ENCODE peak calls at places on chromosomes 16 and 17, in eight cellular contexts. H is mesenchymal stem cell, O is body of pancreas, L is mammary epithelial cell, R is small intestine, Y is left ventricle myocardium inferior, P is endothelial cell of umbilical vein, S is uterus. A is an unnamed sample. For H3K9me3, the result is how much of the 10 kb centered on the place peaks cover.

GRCh38 chr16:177394-177822 is 928 bp downstream of the HBA1 start:
- DNase-seq in H (no peak), O (no peak), L (no peak), R (no peak), Y (peak), P (no peak), S (no peak), A (no peak)

GRCh38 chr17:16418684-16419066 is 3.3 kb downstream of the TRPV2 start:
- DNase-seq in H (no peak), O (no peak), L (peak), R (no peak), Y (no peak), P (no peak), S (no peak), A (no peak)

GRCh38 chr17:16027708-16028584 is 28.3 kb downstream of the TTC19 start:
- DNase-seq in H (peak), O (peak), L (peak), R (peak), Y (no peak), P (peak), S (peak), A (no peak)

GRCh38 chr16:66844009-66844341 is 239 bp upstream of the CA7 start:
- DNase-seq in H (no peak), O (no peak), L (no peak), R (no peak), Y (no peak), P (no peak), S (no peak), A (no peak)

GRCh38 chr16:13234999-13235398 is 333.6 kb downstream of the SHISA9 start:
- DNase-seq in H (no peak), O (no peak), L (no peak), R (no peak), Y (no peak), P (no peak), S (no peak), A (no peak)

GRCh38 chr16:2194166-2194834 is 2.1 kb downstream of the CASKIN1 start:
- DNase-seq in H (peak), O (no peak), L (peak), R (no peak), Y (no peak), P (no peak), S (peak), A (no peak)

GRCh38 chr17:65587602-65588193 is 26.2 kb upstream of the AXIN2 start:
- DNase-seq in H (no peak), O (no peak), L (no peak), R (no peak), Y (no peak), P (no peak), S (no peak), A (no peak)

GRCh38 chr16:85281181-85281580 is 168.9 kb upstream of the CIBAR2 start:
- DNase-seq in H (no peak), O (no peak), L (no peak), R (no peak), Y (no peak), P (no peak), S (no peak), A (no peak)

GRCh38 chr17:80105762-80106161 is 4.4 kb downstream of the GAA start:
- DNase-seq in H (no peak), O (peak), L (no peak), R (no peak), Y (no peak), P (no peak), S (no peak), A (no peak)

GRCh38 chr16:67663151-67663876 is 2.6 kb downstream of the PARD6A start:
- DNase-seq in H (peak), O (peak), L (no peak), R (no peak), Y (no peak), P (no peak), S (no peak), A (peak)

GRCh38 chr16:21219551-21219950 is 8.2 kb upstream of the ZP2 start:
- DNase-seq in H (no peak), O (no peak), L (no peak), R (no peak), Y (no peak), P (no peak), S (no peak), A (no peak)

GRCh38 chr16:21222495-21223337 is 10.8 kb upstream of the ANKS4B start:
- DNase-seq in H (no peak), O (no peak), L (no peak), R (no peak), Y (no peak), P (no peak), S (no peak), A (no peak)

GRCh38 chr16:21214086-21214485 is 2.7 kb upstream of the ZP2 start:
- DNase-seq in H (no peak), O (no peak), L (no peak), R (no peak), Y (no peak), P (no peak), S (no peak), A (no peak)

GRCh38 chr16:21217121-21217520 is 5.7 kb upstream of the ZP2 start:
- DNase-seq in H (no peak), O (no peak), L (no peak), R (no peak), Y (no peak), P (no peak), S (no peak), A (no peak)

GRCh38 chr16:21218135-21218534 is 6.8 kb upstream of the ZP2 start:
- DNase-seq in H (no peak), O (no peak), L (peak), R (no peak), Y (no peak), P (no peak), S (no peak), A (no peak)
- H3K9me3 ChIP-seq in H (under half), O (under half), L (under half), R (under half), Y (under half), P (under half), S (under half), A (under half)

GRCh38 chr16:11485676-11486075 is 101.0 kb downstream of the LITAF start:
- DNase-seq in H (no peak), O (no peak), L (no peak), R (no peak), Y (no peak), P (no peak), S (no peak), A (no peak)
- H3K9me3 ChIP-seq in H (under half), O (under half), L (under half), R (under half), Y (under half), P (under half), S (under half), A (under half)

DNA sequence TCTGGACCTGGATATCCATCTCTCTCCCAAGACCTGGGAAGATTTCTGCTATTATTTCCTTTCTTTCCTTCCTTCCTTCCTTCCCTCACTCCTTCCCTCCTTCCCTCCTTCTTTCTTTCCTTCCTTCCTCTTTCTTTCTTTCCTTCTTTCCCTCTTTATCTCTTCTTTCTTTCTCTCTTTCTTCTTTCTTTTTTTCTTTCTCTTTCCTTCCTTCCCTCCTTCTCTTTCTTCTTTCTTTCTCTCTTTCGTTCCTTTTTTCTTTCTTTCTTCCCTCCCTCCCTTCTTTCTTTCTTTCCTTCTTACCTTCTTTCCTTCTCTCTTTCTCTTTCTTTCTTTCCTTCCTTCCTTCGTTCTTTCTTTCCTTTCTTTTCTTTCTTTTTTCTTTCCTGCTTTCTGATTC is 37.8 kb upstream of the N4BP1 start:
- DNase-seq in H (no peak), O (no peak), L (no peak), R (no peak), Y (no peak), P (no peak), S (no peak), A (no peak)
- H3K9me3 ChIP-seq in H (under half), O (under half), L (under half), R (under half), Y (half or more), P (under half), S (under half), A (under half)

DNA sequence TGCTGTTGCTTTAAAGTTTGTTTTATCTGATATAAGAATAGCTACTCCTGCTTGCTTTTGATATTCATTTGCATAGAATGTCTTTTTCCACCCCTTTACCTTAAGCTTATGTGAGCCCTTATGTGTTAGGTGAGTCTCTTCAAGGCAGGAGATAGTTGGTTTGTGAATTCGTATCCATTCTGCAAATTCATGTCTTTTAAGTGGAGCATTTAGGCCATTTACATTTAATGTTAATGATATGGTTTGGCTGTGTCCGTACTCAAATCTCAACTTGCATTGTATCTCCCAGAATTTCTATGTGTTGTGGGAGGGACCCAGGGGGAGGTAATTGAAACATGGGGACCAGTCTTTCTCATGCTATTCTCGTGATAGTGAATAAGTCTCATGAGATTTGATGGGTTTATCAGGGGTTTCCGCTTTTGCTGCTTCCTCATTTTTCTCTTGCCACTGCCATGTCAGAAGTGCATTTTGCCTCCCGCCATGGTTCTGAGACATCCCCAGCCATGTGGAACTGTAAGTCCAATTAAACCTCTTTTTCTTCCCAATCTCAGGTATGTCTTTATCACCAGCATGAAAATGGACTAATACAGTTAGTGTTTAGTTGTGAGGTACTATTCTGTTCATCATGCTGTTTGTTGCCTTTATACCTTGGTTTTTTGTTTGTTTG is 27.2 kb downstream of the ATF7IP2 start:
- DNase-seq in H (no peak), O (no peak), L (no peak), R (no peak), Y (no peak), P (no peak), S (no peak), A (no peak)
- H3K9me3 ChIP-seq in H (half or more), O (under half), L (under half), R (under half), Y (half or more), P (under half), S (under half), A (half or more)

GRCh38 chr17:26807024-26807423 is 486.9 kb upstream of the WSB1 start:
- DNase-seq in H (no peak), O (no peak), L (no peak), R (no peak), Y (no peak), P (no peak), S (no peak), A (no peak)
- H3K9me3 ChIP-seq in H (half or more), O (under half), L (half or more), R (under half), Y (half or more), P (under half), S (under half), A (half or more)

GRCh38 chr16:3295209-3295608 is 10.0 kb downstream of the TIGD7 start:
- DNase-seq in H (no peak), O (no peak), L (no peak), R (no peak), Y (no peak), P (no peak), S (no peak), A (no peak)

GRCh38 chr16:3289998-3290673 is 6.8 kb downstream of the ZNF263 start:
- DNase-seq in H (no peak), O (no peak), L (no peak), R (no peak), Y (no peak), P (no peak), S (no peak), A (no peak)

GRCh38 chr16:3295783-3296182 is 9.4 kb downstream of the TIGD7 start:
- DNase-seq in H (no peak), O (no peak), L (no peak), R (no peak), Y (no peak), P (no peak), S (no peak), A (no peak)

GRCh38 chr16:3292604-3293003 is 9.3 kb downstream of the ZNF263 start:
- DNase-seq in H (no peak), O (no peak), L (no peak), R (no peak), Y (no peak), P (no peak), S (no peak), A (no peak)
- H3K9me3 ChIP-seq in H (half or more), O (half or more), L (half or more), R (under half), Y (half or more), P (under half), S (under half), A (half or more)

GRCh38 chr16:35570946-35571345 is 2111.5 kb downstream of the TP53TG3F start:
- DNase-seq in H (no peak), O (no peak), L (no peak), R (no peak), Y (no peak), P (no peak), S (no peak), A (no peak)
- H3K9me3 ChIP-seq in H (under half), O (under half), L (under half), R (under half), Y (under half), P (under half), S (under half), A (under half)

GRCh38 chr16:31767267-31767666 is 106.3 kb upstream of the ZNF267 start:
- DNase-seq in H (no peak), O (no peak), L (no peak), R (no peak), Y (no peak), P (no peak), S (no peak), A (no peak)

GRCh38 chr16:31764103-31764502 is 109.5 kb upstream of the ZNF267 start:
- DNase-seq in H (no peak), O (no peak), L (no peak), R (no peak), Y (no peak), P (no peak), S (no peak), A (no peak)
- H3K9me3 ChIP-seq in H (half or more), O (half or more), L (under half), R (under half), Y (half or more), P (under half), S (under half), A (half or more)

DNA sequence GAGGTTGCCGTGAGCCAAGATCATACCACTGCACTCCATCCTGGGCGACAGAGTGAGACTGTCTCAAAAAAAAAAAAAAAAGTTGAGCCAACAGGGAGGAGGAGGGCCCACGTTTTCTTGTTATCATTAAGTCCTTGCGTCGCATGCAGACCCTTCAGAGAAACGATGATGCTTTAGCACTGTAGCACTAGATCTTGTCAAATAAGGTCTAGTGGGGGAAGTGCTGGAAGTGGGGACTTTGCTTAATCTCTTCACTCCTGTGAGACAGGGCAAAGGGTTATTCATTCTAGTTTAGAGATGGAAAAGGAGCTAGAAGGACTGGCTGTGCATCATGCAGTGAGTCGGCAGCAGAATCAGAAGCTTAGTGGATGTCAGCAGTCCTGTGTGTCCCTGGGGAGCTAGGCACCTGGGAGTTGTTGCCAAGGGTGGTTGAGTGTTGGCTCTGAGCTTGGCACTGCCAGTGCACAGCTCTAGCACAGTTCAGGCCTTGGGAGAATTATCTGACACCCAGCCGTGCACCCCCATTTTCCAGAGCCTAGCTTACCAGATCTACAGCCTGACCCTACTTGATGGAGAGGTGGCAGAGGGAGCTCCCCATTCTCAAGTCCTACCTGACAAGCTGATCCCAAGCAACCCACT is 33.4 kb upstream of the TBX2 start:
- DNase-seq in H (no peak), O (no peak), L (no peak), R (no peak), Y (no peak), P (no peak), S (no peak), A (no peak)
- H3K9me3 ChIP-seq in H (under half), O (under half), L (under half), R (under half), Y (under half), P (under half), S (under half), A (under half)

A was measured in upper lobe of left lung.